ENCODE peak calls at places on chromosomes 16 and 17, in seven cellular contexts. C is lung; A is AG04450; I is foreskin keratinocyte; L is CD8-positive, alpha-beta T cell; G is HCT116; Q is suprapubic skin. W is an unnamed sample.

GRCh38 chr17:61325382-61326073 is 74.1 kb upstream of the TBX2 start:
- DNase-seq in C (no peak), A (no peak), I (no peak), L (no peak), G (no peak), Q (no peak), W (no peak)

GRCh38 chr16:49365711-49366509 is 7.7 kb upstream of the C16orf78 start:
- DNase-seq in C (no peak), A (no peak), I (no peak), L (no peak), G (no peak), Q (no peak), W (no peak)

GRCh38 chr17:64355536-64356303 is 34.9 kb downstream of the PECAM1 start:
- DNase-seq in C (no peak), A (no peak), I (no peak), L (no peak), G (no peak), Q (no peak), W (no peak)

GRCh38 chr17:51128089-51128488 is 7.4 kb upstream of the SPAG9 start:
- DNase-seq in C (no peak), A (no peak), I (no peak), L (no peak), G (peak), Q (no peak), W (no peak)

GRCh38 chr16:397736-398332 is 835 bp downstream of the NME4 start:
- DNase-seq in C (no peak), A (no peak), I (no peak), L (peak), G (peak), Q (peak), W (peak)

GRCh38 chr17:81553616-81554181 is 1.5 kb upstream of the FAAP100 start:
- DNase-seq in C (no peak), A (peak), I (peak), L (no peak), G (peak), Q (no peak), W (peak)

GRCh38 chr17:61783556-61784304 is 79.6 kb downstream of the BRIP1 start:
- DNase-seq in C (no peak), A (no peak), I (no peak), L (no peak), G (no peak), Q (no peak), W (no peak)

GRCh38 chr17:51238253-51238887 is 21.5 kb downstream of the MBTD1 start:
- DNase-seq in C (no peak), A (no peak), I (no peak), L (no peak), G (no peak), Q (no peak), W (no peak)

GRCh38 chr16:84471966-84472365 is 32.5 kb downstream of the MEAK7 start:
- DNase-seq in C (no peak), A (no peak), I (no peak), L (no peak), G (no peak), Q (no peak), W (no peak)

GRCh38 chr17:245611-246010 is 64.2 kb upstream of the DOC2B start:
- DNase-seq in C (no peak), A (no peak), I (no peak), L (no peak), G (no peak), Q (peak), W (no peak)

GRCh38 chr16:735982-736453 is 4.8 kb downstream of the CIAO3 start:
- DNase-seq in C (no peak), A (no peak), I (no peak), L (peak), G (no peak), Q (no peak), W (no peak)

DNA sequence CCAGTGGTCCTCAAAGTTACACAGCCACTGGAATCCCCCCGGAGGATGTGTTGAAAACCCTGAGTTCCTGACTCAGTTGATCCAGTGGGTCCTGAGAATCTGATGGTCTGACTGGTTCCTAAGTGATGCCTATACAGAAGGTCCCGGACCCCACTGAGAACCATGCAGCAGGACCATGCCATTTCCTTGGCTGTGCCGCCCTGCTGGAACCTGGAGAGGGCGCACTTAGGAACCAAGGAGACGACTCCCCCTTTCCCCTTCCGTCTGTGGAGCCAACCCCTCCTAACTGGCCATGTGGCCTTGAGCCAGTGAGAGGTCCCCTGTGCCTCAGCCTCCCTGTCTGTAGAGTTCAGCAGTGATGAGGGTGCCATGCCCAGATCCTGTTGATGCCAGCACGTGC is 22.0 kb downstream of the C16orf74 start:
- DNase-seq in C (no peak), A (no peak), I (no peak), L (no peak), G (no peak), Q (no peak), W (no peak)
- TF ChIP-seq CTCF in C (no peak), A (peak), I (peak), L (no peak), G (peak), Q (no peak), W (no peak)

GRCh38 chr16:68423771-68424170 is 24.5 kb downstream of the SMPD3 start:
- DNase-seq in C (no peak), A (no peak), I (no peak), L (no peak), G (no peak), Q (no peak), W (no peak)

GRCh38 chr16:68421076-68421475 is 27.2 kb downstream of the SMPD3 start:
- DNase-seq in C (no peak), A (no peak), I (no peak), L (no peak), G (no peak), Q (no peak), W (no peak)

GRCh38 chr16:68422396-68422964 is 25.8 kb downstream of the SMPD3 start:
- DNase-seq in C (no peak), A (no peak), I (no peak), L (no peak), G (no peak), Q (no peak), W (no peak)

GRCh38 chr16:68417711-68418301 is 30.5 kb downstream of the SMPD3 start:
- DNase-seq in C (peak), A (no peak), I (peak), L (peak), G (no peak), Q (no peak), W (peak)

DNA sequence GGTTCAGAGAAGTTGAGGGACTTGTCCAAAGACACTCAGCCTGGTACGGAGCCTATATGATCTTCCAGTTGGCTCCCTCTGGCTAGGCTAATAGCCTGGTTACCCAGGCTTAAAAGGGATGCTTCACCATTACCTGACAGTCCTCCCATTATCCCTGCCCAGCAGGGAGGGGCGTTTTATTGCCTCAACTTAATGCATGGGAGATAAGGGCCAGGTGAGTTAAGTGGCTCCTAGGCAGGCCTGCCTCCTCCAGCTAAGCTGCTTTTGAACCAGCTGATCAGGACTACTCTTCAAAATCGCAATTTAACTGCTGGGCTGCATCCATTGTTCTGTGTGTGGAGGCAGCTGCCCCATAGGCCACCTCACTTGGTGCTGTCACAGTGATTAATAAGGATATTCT is 27.9 kb downstream of the SMPD3 start:
- DNase-seq in C (no peak), A (no peak), I (no peak), L (no peak), G (no peak), Q (no peak), W (no peak)
- H3K27ac ChIP-seq in C (no peak), A (no peak), I (no peak), L (no peak), G (no peak), Q (no peak), W (no peak)

GRCh38 chr17:79028496-79029326 is 4.7 kb downstream of the C1QTNF1 start:
- DNase-seq in C (no peak), A (no peak), I (no peak), L (no peak), G (no peak), Q (peak), W (no peak)

GRCh38 chr17:79027274-79027924 is 3.4 kb downstream of the C1QTNF1 start:
- DNase-seq in C (no peak), A (no peak), I (no peak), L (no peak), G (no peak), Q (peak), W (no peak)

GRCh38 chr17:79024901-79025737 is 1.1 kb downstream of the C1QTNF1 start:
- DNase-seq in C (no peak), A (no peak), I (no peak), L (no peak), G (no peak), Q (peak), W (peak)

GRCh38 chr17:79027925-79028491 is 4.0 kb downstream of the C1QTNF1 start:
- DNase-seq in C (no peak), A (no peak), I (no peak), L (no peak), G (no peak), Q (peak), W (no peak)

GRCh38 chr17:79026345-79027273 is 2.6 kb downstream of the C1QTNF1 start:
- DNase-seq in C (no peak), A (no peak), I (peak), L (no peak), G (peak), Q (peak), W (peak)
- TF ChIP-seq CTCF in C (no peak), A (no peak), I (peak), L (no peak), G (peak), Q (no peak), W (no peak)

DNA sequence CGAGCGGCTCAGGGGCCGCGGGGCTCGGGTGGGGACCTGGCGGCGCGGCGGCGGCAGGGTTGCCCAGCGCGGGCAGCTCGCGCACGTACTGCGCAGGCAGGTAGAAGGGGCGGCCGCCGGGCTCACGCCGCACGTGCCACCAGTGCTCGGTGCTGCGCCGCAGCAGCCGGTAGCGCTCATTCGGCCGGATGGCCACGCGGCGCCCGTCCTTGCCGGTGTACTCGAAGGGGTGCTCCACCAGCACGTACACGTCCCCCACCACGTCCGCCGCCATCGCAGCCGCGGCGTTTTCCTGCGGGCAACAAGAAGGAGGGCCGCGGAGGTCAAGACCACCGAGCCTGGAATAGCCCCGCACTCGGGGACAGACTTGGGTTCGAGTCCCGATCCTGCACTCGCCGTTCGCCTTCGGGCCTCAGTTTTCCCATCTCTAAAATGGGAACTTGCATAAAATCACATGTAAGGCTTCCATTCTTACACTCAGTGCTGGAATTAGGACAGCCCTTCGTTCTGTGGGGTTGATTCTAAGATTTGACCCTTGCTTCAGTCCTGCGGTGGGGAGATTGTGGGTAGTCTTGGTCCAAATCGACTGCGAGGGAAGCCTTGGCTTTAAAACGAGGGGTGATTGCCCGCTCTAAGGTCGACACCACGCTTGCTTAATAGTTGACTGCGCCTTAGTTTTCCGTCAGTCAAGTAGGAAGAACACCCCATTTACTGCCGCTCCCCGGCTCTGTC is 2.5 kb downstream of the ARHGAP27 start:
- DNase-seq in C (no peak), A (no peak), I (no peak), L (no peak), G (no peak), Q (peak), W (no peak)
- H3K27ac ChIP-seq in C (peak), A (no peak), I (peak), L (no peak), G (no peak), Q (peak), W (peak)

DNA sequence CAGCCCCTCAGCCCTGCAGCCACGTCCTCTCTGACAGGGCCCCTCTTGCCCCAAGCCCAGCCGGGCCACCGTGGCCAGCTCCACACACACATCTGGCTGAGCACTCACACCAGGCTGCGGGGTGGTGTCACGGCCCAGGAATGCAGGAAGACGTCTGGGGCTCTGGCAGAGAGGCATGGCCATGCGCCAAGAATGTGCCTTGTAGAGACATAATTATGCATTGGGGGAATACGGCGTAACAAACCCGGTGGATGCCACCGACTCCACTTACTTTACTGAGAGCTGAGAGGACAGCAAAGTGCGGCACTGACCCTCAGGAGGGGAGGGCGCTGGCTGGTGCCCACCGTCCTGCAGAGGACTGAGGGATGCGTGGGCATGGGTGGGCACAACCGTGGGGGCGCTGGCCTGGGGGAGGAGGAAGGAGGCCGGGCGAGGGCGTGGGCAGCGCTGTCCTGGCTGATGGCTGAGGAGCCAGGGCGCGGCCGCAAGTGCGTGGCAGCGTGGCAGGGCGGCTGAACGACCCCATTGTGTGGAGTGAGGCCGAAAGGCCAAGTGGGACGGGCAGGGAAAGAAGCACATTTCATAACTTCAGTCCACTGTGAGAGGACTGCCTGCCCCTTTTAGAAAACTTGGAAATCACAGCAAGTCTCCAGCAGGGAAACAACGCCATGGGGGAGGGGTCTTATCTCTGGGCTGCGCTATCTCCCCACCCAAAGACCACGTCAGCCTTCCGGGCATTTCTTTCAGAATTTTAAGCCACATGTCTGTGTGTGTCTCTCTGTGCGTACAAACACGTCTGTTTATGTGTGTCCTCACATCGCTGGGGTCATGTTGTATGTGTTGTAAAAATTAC is 30.6 kb downstream of the METRNL start:
- DNase-seq in C (peak), A (peak), I (peak), L (no peak), G (peak), Q (peak), W (peak)
- TF ChIP-seq CTCF in C (no peak), A (no peak), I (no peak), L (no peak), G (no peak), Q (no peak), W (no peak)

GRCh38 chr17:4893272-4893671 is 6.1 kb upstream of the C17orf107 start:
- DNase-seq in C (no peak), A (no peak), I (no peak), L (no peak), G (no peak), Q (no peak), W (no peak)
- H3K27ac ChIP-seq in C (no peak), A (no peak), I (no peak), L (no peak), G (no peak), Q (no peak), W (no peak)

GRCh38 chr17:8994319-8994718 is 27.0 kb upstream of the NTN1 start:
- DNase-seq in C (peak), A (peak), I (no peak), L (peak), G (peak), Q (no peak), W (peak)

GRCh38 chr17:9001539-9001938 is 19.8 kb upstream of the NTN1 start:
- DNase-seq in C (no peak), A (no peak), I (no peak), L (no peak), G (no peak), Q (no peak), W (no peak)

GRCh38 chr17:9002236-9002609 is 19.1 kb upstream of the NTN1 start:
- DNase-seq in C (no peak), A (no peak), I (no peak), L (no peak), G (no peak), Q (no peak), W (no peak)

GRCh38 chr17:8995711-8996110 is 25.6 kb upstream of the NTN1 start:
- DNase-seq in C (no peak), A (no peak), I (no peak), L (no peak), G (no peak), Q (no peak), W (no peak)

DNA sequence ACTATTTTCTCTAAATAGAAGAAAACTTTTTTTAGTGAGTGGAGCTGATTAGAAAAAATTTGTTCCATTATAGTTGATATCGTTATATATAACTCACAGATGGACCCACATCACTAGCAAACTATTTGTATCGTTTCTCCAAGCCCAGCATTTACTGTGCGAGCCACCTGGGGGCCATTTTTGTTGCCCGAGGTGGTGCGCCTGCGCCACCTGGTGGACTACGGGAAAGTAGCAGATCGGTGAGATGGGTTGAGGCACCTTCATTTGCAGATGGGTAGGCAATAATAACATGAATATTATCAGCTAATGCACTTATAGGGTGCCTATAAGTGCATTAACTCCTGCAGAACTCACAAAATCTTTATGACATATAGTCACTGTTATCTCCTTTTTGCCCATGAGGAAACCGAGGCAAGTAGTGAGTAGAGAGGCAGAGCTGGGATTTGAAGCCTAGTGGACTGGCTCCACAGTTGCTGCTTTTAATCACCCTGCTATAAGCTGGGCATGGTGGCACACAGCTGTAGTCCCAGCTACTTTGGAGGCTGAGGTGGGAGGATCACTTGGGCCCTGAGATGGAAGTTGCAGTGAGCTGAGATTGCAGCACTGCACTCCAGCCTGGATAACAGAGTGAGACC is 23.2 kb upstream of the NTN1 start:
- DNase-seq in C (peak), A (no peak), I (no peak), L (peak), G (peak), Q (no peak), W (peak)
- TF ChIP-seq CTCF in C (peak), A (peak), I (peak), L (peak), G (peak), Q (peak), W (peak)

GRCh38 chr16:73569266-73569665 is 521.3 kb upstream of the ZFHX3 start:
- DNase-seq in C (no peak), A (no peak), I (no peak), L (no peak), G (no peak), Q (no peak), W (no peak)
- H3K27ac ChIP-seq in C (no peak), A (no peak), I (no peak), L (no peak), G (no peak), Q (no peak), W (no peak)

GRCh38 chr17:28675485-28675884 is 13.5 kb downstream of the SUPT6H start:
- DNase-seq in C (no peak), A (no peak), I (no peak), L (no peak), G (no peak), Q (no peak), W (no peak)
- TF ChIP-seq CTCF in C (no peak), A (no peak), I (no peak), L (no peak), G (no peak), Q (no peak), W (no peak)

GRCh38 chr16:72875291-72876036 is 172.5 kb downstream of the ZFHX3 start:
- DNase-seq in C (no peak), A (no peak), I (peak), L (no peak), G (no peak), Q (no peak), W (no peak)
- H3K27ac ChIP-seq in C (peak), A (peak), I (no peak), L (no peak), G (no peak), Q (no peak), W (no peak)

W was measured in colonic mucosa.